ENCODE peak calls at places on chromosomes 1 and 21, in ten cellular contexts. One of them, this sample, is unnamed.

GRCh38 chr1:156121441-156121840 is 6.9 kb downstream of the LMNA start:
- DNase-seq in NB4: no peak
- DNase-seq in suprapubic skin: no peak
- DNase-seq in GM12865: no peak
- DNase-seq in uterus: peak; percentile 17
- DNase-seq in AG04450: no peak
- DNase-seq in cardiac muscle cell: no peak
- DNase-seq in HFFc6: no peak
- DNase-seq in BE2C: no peak
- DNase-seq in psoas muscle: no peak
- DNase-seq in this sample: no peak

GRCh38 chr1:196178083-196178635 is 430.1 kb downstream of the KCNT2 start:
- DNase-seq in AG04450: peak; percentile 7
- DNase-seq in HFFc6: no peak
- DNase-seq in BE2C: no peak
- DNase-seq in uterus: no peak
- DNase-seq in cardiac muscle cell: no peak
- DNase-seq in suprapubic skin: no peak
- DNase-seq in GM12865: no peak
- DNase-seq in psoas muscle: no peak
- DNase-seq in NB4: no peak
- DNase-seq in this sample: no peak

GRCh38 chr1:243818978-243819377 is 31.1 kb downstream of the AKT3 start:
- DNase-seq in cardiac muscle cell: no peak
- DNase-seq in NB4: no peak
- DNase-seq in GM12865: no peak
- DNase-seq in BE2C: peak; percentile 6
- DNase-seq in HFFc6: no peak
- DNase-seq in AG04450: no peak
- DNase-seq in suprapubic skin: no peak
- DNase-seq in uterus: no peak
- DNase-seq in psoas muscle: no peak
- DNase-seq in this sample: no peak

GRCh38 chr1:209661081-209661480 is 8.9 kb upstream of the LAMB3 start:
- DNase-seq in cardiac muscle cell: no peak
- DNase-seq in HFFc6: no peak
- DNase-seq in NB4: no peak
- DNase-seq in BE2C: no peak
- DNase-seq in uterus: no peak
- DNase-seq in psoas muscle: no peak
- DNase-seq in AG04450: no peak
- DNase-seq in GM12865: no peak
- DNase-seq in suprapubic skin: no peak
- DNase-seq in this sample: no peak

GRCh38 chr1:58317694-58318093 is 228.8 kb downstream of the OMA1 start:
- DNase-seq in uterus: no peak
- DNase-seq in AG04450: no peak
- DNase-seq in cardiac muscle cell: no peak
- DNase-seq in GM12865: no peak
- DNase-seq in HFFc6: no peak
- DNase-seq in suprapubic skin: no peak
- DNase-seq in NB4: no peak
- DNase-seq in BE2C: no peak
- DNase-seq in psoas muscle: no peak
- DNase-seq in this sample: no peak

GRCh38 chr21:45147473-45148315 is 73.3 kb downstream of the ADARB1 start:
- DNase-seq in psoas muscle: no peak
- DNase-seq in suprapubic skin: peak; percentile 59
- DNase-seq in uterus: no peak
- DNase-seq in BE2C: no peak
- DNase-seq in GM12865: no peak
- DNase-seq in HFFc6: no peak
- DNase-seq in NB4: no peak
- DNase-seq in cardiac muscle cell: no peak
- DNase-seq in AG04450: no peak
- DNase-seq in this sample: no peak

GRCh38 chr21:42721341-42721824 is 68.0 kb downstream of the PDE9A start:
- DNase-seq in BE2C: no peak
- DNase-seq in HFFc6: no peak
- DNase-seq in uterus: peak; percentile 67
- DNase-seq in cardiac muscle cell: no peak
- DNase-seq in NB4: no peak
- DNase-seq in AG04450: no peak
- DNase-seq in GM12865: no peak
- DNase-seq in suprapubic skin: no peak
- DNase-seq in psoas muscle: no peak
- DNase-seq in this sample: no peak

GRCh38 chr1:147665521-147665920 is 4.8 kb downstream of the ACP6 start:
- DNase-seq in NB4: no peak
- DNase-seq in AG04450: no peak
- DNase-seq in GM12865: no peak
- DNase-seq in suprapubic skin: no peak
- DNase-seq in BE2C: no peak
- DNase-seq in psoas muscle: no peak
- DNase-seq in uterus: no peak
- DNase-seq in HFFc6: no peak
- DNase-seq in cardiac muscle cell: no peak
- DNase-seq in this sample: no peak

GRCh38 chr1:44512313-44512885 is 107.3 kb downstream of the RNF220 start:
- DNase-seq in psoas muscle: no peak
- DNase-seq in NB4: no peak
- DNase-seq in suprapubic skin: no peak
- DNase-seq in cardiac muscle cell: no peak
- DNase-seq in BE2C: no peak
- DNase-seq in AG04450: no peak
- DNase-seq in GM12865: no peak
- DNase-seq in HFFc6: no peak
- DNase-seq in uterus: no peak
- DNase-seq in this sample: no peak

GRCh38 chr21:17848228-17848627 is 29.1 kb upstream of the C21orf91 start:
- DNase-seq in uterus: peak; percentile 20
- DNase-seq in NB4: no peak
- DNase-seq in suprapubic skin: no peak
- DNase-seq in BE2C: no peak
- DNase-seq in cardiac muscle cell: no peak
- DNase-seq in HFFc6: peak; percentile 93
- DNase-seq in AG04450: peak; percentile 90
- DNase-seq in GM12865: peak; percentile 87
- DNase-seq in psoas muscle: peak; percentile 30
- DNase-seq in this sample: no peak

GRCh38 chr1:57300186-57300585 is 123.7 kb downstream of the DAB1 start:
- DNase-seq in cardiac muscle cell: no peak
- DNase-seq in AG04450: no peak
- DNase-seq in psoas muscle: no peak
- DNase-seq in HFFc6: no peak
- DNase-seq in GM12865: no peak
- DNase-seq in suprapubic skin: no peak
- DNase-seq in NB4: no peak
- DNase-seq in uterus: no peak
- DNase-seq in BE2C: no peak
- DNase-seq in this sample: no peak

GRCh38 chr1:59504281-59504680 is 207.4 kb downstream of the FGGY start:
- DNase-seq in GM12865: no peak
- DNase-seq in cardiac muscle cell: no peak
- DNase-seq in AG04450: no peak
- DNase-seq in uterus: no peak
- DNase-seq in psoas muscle: no peak
- DNase-seq in NB4: peak; percentile 38
- DNase-seq in suprapubic skin: no peak
- DNase-seq in HFFc6: no peak
- DNase-seq in BE2C: no peak
- DNase-seq in this sample: no peak

GRCh38 chr1:89089962-89090361 is 25.0 kb upstream of the GBP1 start:
- DNase-seq in uterus: no peak
- DNase-seq in psoas muscle: no peak
- DNase-seq in HFFc6: no peak
- DNase-seq in NB4: no peak
- DNase-seq in GM12865: no peak
- DNase-seq in BE2C: no peak
- DNase-seq in AG04450: no peak
- DNase-seq in suprapubic skin: no peak
- DNase-seq in cardiac muscle cell: no peak
- DNase-seq in this sample: no peak

GRCh38 chr1:89081005-89081404 is 16.0 kb upstream of the GBP1 start:
- DNase-seq in HFFc6: no peak
- DNase-seq in AG04450: no peak
- DNase-seq in suprapubic skin: no peak
- DNase-seq in NB4: no peak
- DNase-seq in BE2C: no peak
- DNase-seq in uterus: no peak
- DNase-seq in cardiac muscle cell: no peak
- DNase-seq in GM12865: peak; percentile 71
- DNase-seq in psoas muscle: no peak
- DNase-seq in this sample: no peak

GRCh38 chr1:89088597-89088996 is 23.6 kb upstream of the GBP1 start:
- DNase-seq in AG04450: no peak
- DNase-seq in HFFc6: no peak
- DNase-seq in cardiac muscle cell: no peak
- DNase-seq in suprapubic skin: no peak
- DNase-seq in GM12865: no peak
- DNase-seq in psoas muscle: no peak
- DNase-seq in NB4: no peak
- DNase-seq in uterus: no peak
- DNase-seq in BE2C: no peak
- DNase-seq in this sample: no peak

GRCh38 chr1:89087241-89087640 is 22.2 kb upstream of the GBP1 start:
- DNase-seq in AG04450: no peak
- DNase-seq in GM12865: no peak
- DNase-seq in psoas muscle: no peak
- DNase-seq in NB4: no peak
- DNase-seq in BE2C: no peak
- DNase-seq in suprapubic skin: no peak
- DNase-seq in cardiac muscle cell: peak; percentile 3
- DNase-seq in HFFc6: no peak
- DNase-seq in uterus: no peak
- DNase-seq in this sample: no peak

GRCh38 chr1:89085781-89086180 is 20.8 kb upstream of the GBP1 start:
- DNase-seq in psoas muscle: no peak
- DNase-seq in HFFc6: no peak
- DNase-seq in GM12865: peak; percentile 57
- DNase-seq in BE2C: peak; percentile 49
- DNase-seq in uterus: no peak
- DNase-seq in NB4: peak; percentile 58
- DNase-seq in AG04450: no peak
- DNase-seq in cardiac muscle cell: peak; percentile 62
- DNase-seq in suprapubic skin: no peak
- DNase-seq in this sample: no peak
- TF ChIP-seq CTCF in psoas muscle: no peak
- TF ChIP-seq CTCF in HFFc6: peak; percentile 74
- TF ChIP-seq CTCF in GM12865: peak; percentile 58
- TF ChIP-seq CTCF in BE2C: peak; percentile 69
- TF ChIP-seq CTCF in uterus: peak; percentile 41
- TF ChIP-seq CTCF in NB4: peak; percentile 30
- TF ChIP-seq CTCF in AG04450: peak; percentile 75
- TF ChIP-seq CTCF in cardiac muscle cell: peak; percentile 58
- TF ChIP-seq CTCF in suprapubic skin: peak; percentile 44
- TF ChIP-seq CTCF in this sample: peak; percentile 69

GRCh38 chr1:94329986-94330385 is 88.2 kb upstream of the ABCD3 start:
- DNase-seq in psoas muscle: no peak
- DNase-seq in NB4: peak; percentile 7
- DNase-seq in suprapubic skin: no peak
- DNase-seq in GM12865: peak; percentile 6
- DNase-seq in BE2C: no peak
- DNase-seq in cardiac muscle cell: no peak
- DNase-seq in HFFc6: no peak
- DNase-seq in uterus: no peak
- DNase-seq in AG04450: no peak
- DNase-seq in this sample: no peak
- TF ChIP-seq CTCF in psoas muscle: no peak
- TF ChIP-seq CTCF in NB4: peak; percentile 11
- TF ChIP-seq CTCF in suprapubic skin: no peak
- TF ChIP-seq CTCF in GM12865: no peak
- TF ChIP-seq CTCF in BE2C: peak; percentile 33
- TF ChIP-seq CTCF in cardiac muscle cell: peak; percentile 80
- TF ChIP-seq CTCF in HFFc6: peak; percentile 75
- TF ChIP-seq CTCF in uterus: peak; percentile 27
- TF ChIP-seq CTCF in AG04450: peak; percentile 68
- TF ChIP-seq CTCF in this sample: no peak

GRCh38 chr1:32828341-32828740 is 10.9 kb downstream of the S100PBP start:
- DNase-seq in GM12865: no peak
- DNase-seq in suprapubic skin: no peak
- DNase-seq in psoas muscle: no peak
- DNase-seq in NB4: peak; percentile 32
- DNase-seq in uterus: no peak
- DNase-seq in cardiac muscle cell: no peak
- DNase-seq in HFFc6: peak; percentile 36
- DNase-seq in AG04450: no peak
- DNase-seq in BE2C: no peak
- DNase-seq in this sample: no peak
- TF ChIP-seq CTCF in GM12865: no peak
- TF ChIP-seq CTCF in suprapubic skin: no peak
- TF ChIP-seq CTCF in psoas muscle: no peak
- TF ChIP-seq CTCF in NB4: no peak
- TF ChIP-seq CTCF in uterus: no peak
- TF ChIP-seq CTCF in cardiac muscle cell: peak; percentile 22
- TF ChIP-seq CTCF in HFFc6: peak; percentile 62
- TF ChIP-seq CTCF in AG04450: peak; percentile 21
- TF ChIP-seq CTCF in BE2C: peak; percentile 45
- TF ChIP-seq CTCF in this sample: no peak

GRCh38 chr21:30616125-30616524 is at the start of gene KRTAP20-1:
- DNase-seq in cardiac muscle cell: no peak
- DNase-seq in psoas muscle: no peak
- DNase-seq in uterus: no peak
- DNase-seq in BE2C: no peak
- DNase-seq in suprapubic skin: no peak
- DNase-seq in AG04450: no peak
- DNase-seq in GM12865: no peak
- DNase-seq in NB4: no peak
- DNase-seq in HFFc6: no peak
- DNase-seq in this sample: no peak

GRCh38 chr21:30612132-30612531 is 1.6 kb downstream of the KRTAP6-1 start:
- DNase-seq in GM12865: no peak
- DNase-seq in cardiac muscle cell: no peak
- DNase-seq in suprapubic skin: no peak
- DNase-seq in AG04450: no peak
- DNase-seq in HFFc6: no peak
- DNase-seq in NB4: no peak
- DNase-seq in psoas muscle: no peak
- DNase-seq in uterus: no peak
- DNase-seq in BE2C: no peak
- DNase-seq in this sample: no peak

GRCh38 chr21:30615199-30615598 is 1.0 kb upstream of the KRTAP20-1 start:
- DNase-seq in uterus: no peak
- DNase-seq in HFFc6: no peak
- DNase-seq in NB4: no peak
- DNase-seq in BE2C: no peak
- DNase-seq in psoas muscle: no peak
- DNase-seq in cardiac muscle cell: no peak
- DNase-seq in AG04450: no peak
- DNase-seq in GM12865: no peak
- DNase-seq in suprapubic skin: no peak
- DNase-seq in this sample: no peak

DNA sequence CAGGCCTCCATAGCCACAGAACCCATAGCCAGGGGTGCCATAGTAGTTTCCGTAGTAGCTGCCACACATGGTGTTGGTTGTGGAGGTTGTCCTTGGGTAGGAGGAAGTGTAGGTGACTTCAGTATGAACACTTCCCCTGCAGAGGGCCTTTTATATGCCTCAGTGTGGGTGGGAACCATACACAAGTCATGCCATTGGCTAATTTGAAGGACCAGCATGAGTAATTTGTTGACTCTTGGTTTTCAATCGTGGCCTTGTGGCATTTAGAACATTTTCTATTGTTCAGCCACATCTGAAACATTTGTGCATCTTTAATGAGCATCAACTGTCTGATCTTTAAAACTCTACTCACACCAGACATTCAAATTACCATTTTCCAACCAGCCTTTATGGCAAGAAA is at the start of gene KRTAP6-1:
- DNase-seq in HFFc6: no peak
- DNase-seq in NB4: no peak
- DNase-seq in psoas muscle: no peak
- DNase-seq in suprapubic skin: no peak
- DNase-seq in GM12865: no peak
- DNase-seq in BE2C: no peak
- DNase-seq in AG04450: no peak
- DNase-seq in cardiac muscle cell: no peak
- DNase-seq in uterus: no peak
- DNase-seq in this sample: no peak
- TF ChIP-seq CTCF in HFFc6: no peak
- TF ChIP-seq CTCF in NB4: no peak
- TF ChIP-seq CTCF in psoas muscle: no peak
- TF ChIP-seq CTCF in suprapubic skin: no peak
- TF ChIP-seq CTCF in GM12865: no peak
- TF ChIP-seq CTCF in BE2C: no peak
- TF ChIP-seq CTCF in AG04450: no peak
- TF ChIP-seq CTCF in cardiac muscle cell: no peak
- TF ChIP-seq CTCF in uterus: no peak
- TF ChIP-seq CTCF in this sample: no peak